ENCODE peak calls at places on chromosomes 1 and 21, in six cellular contexts. One of them, this sample, is unnamed.

GRCh38 chr1:192005976-192006375 is 152.3 kb upstream of the RGS18 start:
- DNase-seq in HCT116: no peak
- DNase-seq in IMR-90: no peak
- DNase-seq in MM.1S: peak
- DNase-seq in neural progenitor cell: no peak
- DNase-seq in DND-41: peak
- DNase-seq in this sample: no peak

GRCh38 chr1:85225624-85226380 is 25.0 kb upstream of the SYDE2 start:
- DNase-seq in HCT116: no peak
- DNase-seq in IMR-90: no peak
- DNase-seq in MM.1S: no peak
- DNase-seq in neural progenitor cell: no peak
- DNase-seq in DND-41: no peak
- DNase-seq in this sample: no peak

GRCh38 chr1:91806777-91807700 is 78.9 kb downstream of the TGFBR3 start:
- DNase-seq in HCT116: no peak
- DNase-seq in IMR-90: peak
- DNase-seq in MM.1S: no peak
- DNase-seq in neural progenitor cell: no peak
- DNase-seq in DND-41: no peak
- DNase-seq in this sample: no peak

GRCh38 chr1:165858364-165858823 is 31.0 kb downstream of the UCK2 start:
- DNase-seq in HCT116: no peak
- DNase-seq in IMR-90: no peak
- DNase-seq in MM.1S: no peak
- DNase-seq in neural progenitor cell: no peak
- DNase-seq in DND-41: no peak
- DNase-seq in this sample: no peak

GRCh38 chr1:159891275-159892157 is 8.4 kb downstream of the CFAP45 start:
- DNase-seq in HCT116: peak
- DNase-seq in IMR-90: peak
- DNase-seq in MM.1S: peak
- DNase-seq in neural progenitor cell: peak
- DNase-seq in DND-41: peak
- DNase-seq in this sample: peak

GRCh38 chr1:239912471-239912870 is 179.2 kb upstream of the FMN2 start:
- DNase-seq in HCT116: no peak
- DNase-seq in IMR-90: peak
- DNase-seq in MM.1S: peak
- DNase-seq in neural progenitor cell: no peak
- DNase-seq in DND-41: no peak
- DNase-seq in this sample: no peak

GRCh38 chr1:38005195-38006007 is at the start of gene FHL3:
- DNase-seq in HCT116: no peak
- DNase-seq in IMR-90: peak
- DNase-seq in MM.1S: no peak
- DNase-seq in neural progenitor cell: peak
- DNase-seq in DND-41: peak
- DNase-seq in this sample: no peak

GRCh38 chr1:15621975-15622374 is 4.7 kb downstream of the DDI2 start:
- DNase-seq in HCT116: no peak
- DNase-seq in IMR-90: no peak
- DNase-seq in MM.1S: no peak
- DNase-seq in neural progenitor cell: no peak
- DNase-seq in DND-41: no peak
- DNase-seq in this sample: no peak

GRCh38 chr1:2460203-2460602 is 15.9 kb upstream of the PLCH2 start:
- DNase-seq in HCT116: no peak
- DNase-seq in IMR-90: no peak
- DNase-seq in MM.1S: no peak
- DNase-seq in neural progenitor cell: no peak
- DNase-seq in DND-41: no peak
- DNase-seq in this sample: no peak

GRCh38 chr1:48803474-48803873 is 26.8 kb upstream of the BEND5 start:
- DNase-seq in HCT116: no peak
- DNase-seq in IMR-90: no peak
- DNase-seq in MM.1S: no peak
- DNase-seq in neural progenitor cell: no peak
- DNase-seq in DND-41: no peak
- DNase-seq in this sample: no peak

GRCh38 chr1:34362949-34363348 is 186.2 kb downstream of the C1orf94 start:
- DNase-seq in HCT116: no peak
- DNase-seq in IMR-90: no peak
- DNase-seq in MM.1S: no peak
- DNase-seq in neural progenitor cell: no peak
- DNase-seq in DND-41: no peak
- DNase-seq in this sample: no peak

GRCh38 chr1:198416276-198416675 is 124.2 kb downstream of the ATP6V1G3 start:
- DNase-seq in HCT116: no peak
- DNase-seq in IMR-90: peak
- DNase-seq in MM.1S: no peak
- DNase-seq in neural progenitor cell: peak
- DNase-seq in DND-41: no peak
- DNase-seq in this sample: no peak

GRCh38 chr1:221776495-221777413 is 34.9 kb upstream of the DUSP10 start:
- DNase-seq in HCT116: no peak
- DNase-seq in IMR-90: no peak
- DNase-seq in MM.1S: peak
- DNase-seq in neural progenitor cell: no peak
- DNase-seq in DND-41: no peak
- DNase-seq in this sample: no peak

GRCh38 chr1:1556505-1556904 is 16.1 kb upstream of the TMEM240 start:
- DNase-seq in HCT116: no peak
- DNase-seq in IMR-90: no peak
- DNase-seq in MM.1S: no peak
- DNase-seq in neural progenitor cell: no peak
- DNase-seq in DND-41: no peak
- DNase-seq in this sample: no peak

GRCh38 chr1:85884372-85885035 is 176.3 kb upstream of the ZNHIT6 start:
- DNase-seq in HCT116: no peak
- DNase-seq in IMR-90: peak
- DNase-seq in MM.1S: no peak
- DNase-seq in neural progenitor cell: peak
- DNase-seq in DND-41: no peak
- DNase-seq in this sample: no peak

GRCh38 chr21:41847066-41847804 is 31.9 kb downstream of the PRDM15 start:
- DNase-seq in HCT116: no peak
- DNase-seq in IMR-90: peak
- DNase-seq in MM.1S: no peak
- DNase-seq in neural progenitor cell: peak
- DNase-seq in DND-41: no peak
- DNase-seq in this sample: no peak

GRCh38 chr1:150089846-150090520 is 22.4 kb downstream of the VPS45 start:
- DNase-seq in HCT116: no peak
- DNase-seq in IMR-90: no peak
- DNase-seq in MM.1S: no peak
- DNase-seq in neural progenitor cell: no peak
- DNase-seq in DND-41: no peak
- DNase-seq in this sample: no peak

GRCh38 chr1:199242162-199242561 is 603.3 kb downstream of the PTPRC start:
- DNase-seq in HCT116: no peak
- DNase-seq in IMR-90: no peak
- DNase-seq in MM.1S: no peak
- DNase-seq in neural progenitor cell: no peak
- DNase-seq in DND-41: no peak
- DNase-seq in this sample: no peak

GRCh38 chr21:33360871-33361602 is 36.3 kb downstream of the IFNAR1 start:
- DNase-seq in HCT116: no peak
- DNase-seq in IMR-90: peak
- DNase-seq in MM.1S: peak
- DNase-seq in neural progenitor cell: peak
- DNase-seq in DND-41: peak
- DNase-seq in this sample: peak

DNA sequence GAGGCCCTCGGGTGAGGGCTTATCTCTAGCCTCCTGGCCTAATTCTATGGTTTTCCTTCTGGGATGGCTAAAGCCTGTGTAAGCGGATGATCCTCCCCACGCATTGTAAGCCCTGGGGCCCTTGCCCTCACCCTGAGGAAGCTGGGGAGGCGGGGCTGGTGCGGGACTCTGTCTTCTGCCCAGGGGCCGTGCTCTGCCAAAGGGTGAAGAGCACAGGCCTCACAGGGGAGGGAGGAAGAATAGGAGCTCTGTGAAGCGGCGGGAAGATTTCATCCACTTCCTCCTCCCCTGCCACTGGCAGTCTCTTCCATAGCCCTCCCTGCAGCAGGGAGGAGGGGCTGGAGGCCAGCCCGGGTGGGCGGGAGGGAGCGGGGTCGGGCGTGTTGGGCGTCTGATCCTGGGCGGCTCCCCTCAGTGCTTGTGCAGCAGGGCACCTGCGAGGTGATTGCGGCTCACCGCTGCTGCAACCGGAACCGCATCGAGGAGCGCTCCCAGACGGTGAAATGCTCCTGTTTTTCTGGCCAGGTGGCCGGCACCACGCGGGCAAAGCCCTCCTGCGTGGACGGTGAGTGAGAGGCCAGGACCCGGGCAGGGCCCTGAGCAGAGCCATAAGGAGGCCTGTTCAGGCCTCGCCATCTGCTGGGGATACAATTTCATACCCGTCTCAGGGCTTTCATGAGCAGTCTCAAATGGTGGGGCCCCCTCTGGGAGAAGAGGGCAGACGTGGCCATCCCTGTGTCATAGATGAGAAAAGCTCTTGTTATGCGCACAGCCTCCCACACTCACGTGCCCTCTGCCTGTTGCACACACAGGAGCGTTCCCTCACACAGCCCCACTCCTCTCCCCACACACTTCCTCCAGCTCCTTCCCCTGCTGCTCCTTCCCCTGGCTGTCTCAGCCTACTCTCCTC is 7.7 kb upstream of the PPM1J start:
- DNase-seq in HCT116: no peak
- DNase-seq in IMR-90: peak
- DNase-seq in MM.1S: no peak
- DNase-seq in neural progenitor cell: peak
- DNase-seq in DND-41: no peak
- DNase-seq in this sample: no peak
- H2AFZ ChIP-seq in HCT116: no peak
- H2AFZ ChIP-seq in IMR-90: peak
- H2AFZ ChIP-seq in MM.1S: no peak
- H2AFZ ChIP-seq in neural progenitor cell: peak
- H2AFZ ChIP-seq in DND-41: no peak
- H2AFZ ChIP-seq in this sample: peak

GRCh38 chr1:6384135-6384534 is 9.4 kb downstream of the ACOT7 start:
- DNase-seq in HCT116: no peak
- DNase-seq in IMR-90: no peak
- DNase-seq in MM.1S: no peak
- DNase-seq in neural progenitor cell: no peak
- DNase-seq in DND-41: no peak
- DNase-seq in this sample: no peak

GRCh38 chr1:6385673-6386191 is 7.8 kb downstream of the ACOT7 start:
- DNase-seq in HCT116: peak
- DNase-seq in IMR-90: peak
- DNase-seq in MM.1S: no peak
- DNase-seq in neural progenitor cell: peak
- DNase-seq in DND-41: no peak
- DNase-seq in this sample: peak

GRCh38 chr1:6386371-6386949 is 7.1 kb downstream of the ACOT7 start:
- DNase-seq in HCT116: peak
- DNase-seq in IMR-90: peak
- DNase-seq in MM.1S: no peak
- DNase-seq in neural progenitor cell: no peak
- DNase-seq in DND-41: no peak
- DNase-seq in this sample: peak

GRCh38 chr1:6389971-6390370 is 3.6 kb downstream of the ACOT7 start:
- DNase-seq in HCT116: no peak
- DNase-seq in IMR-90: no peak
- DNase-seq in MM.1S: no peak
- DNase-seq in neural progenitor cell: no peak
- DNase-seq in DND-41: no peak
- DNase-seq in this sample: peak

DNA sequence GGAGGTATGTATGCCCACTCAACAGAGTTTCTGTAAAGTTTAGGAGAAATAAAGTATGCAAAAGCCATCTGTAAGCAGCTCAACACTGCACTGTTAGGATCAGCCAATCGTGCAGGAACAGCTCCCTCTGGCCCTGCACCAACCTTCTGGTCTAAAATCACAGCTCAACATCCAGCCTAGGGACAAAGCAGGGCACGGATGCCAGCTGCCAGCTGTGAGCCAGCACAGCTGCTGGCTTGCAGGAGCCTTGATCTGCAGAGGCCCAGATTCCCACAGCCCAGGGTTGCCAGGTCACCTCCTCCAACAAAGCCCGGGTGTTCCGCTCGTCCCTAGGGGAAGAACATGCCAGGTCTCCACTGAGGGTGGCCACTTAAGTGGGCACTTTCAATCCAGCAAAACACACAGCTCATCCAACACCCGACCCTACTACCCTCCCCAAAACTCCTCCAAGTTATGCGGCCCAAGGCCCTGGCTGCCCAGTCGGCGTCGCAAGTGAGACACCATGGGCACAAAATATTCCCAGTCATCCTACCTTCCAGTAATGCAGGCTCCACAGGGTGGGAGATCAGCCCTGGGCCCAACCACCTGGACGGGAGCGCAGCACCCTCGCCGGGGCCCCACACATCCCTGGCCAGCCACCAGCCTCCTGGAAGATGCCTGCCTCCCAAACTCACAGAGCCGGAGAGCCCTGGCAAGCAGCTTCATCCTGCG is 8.4 kb downstream of the ACOT7 start:
- DNase-seq in HCT116: no peak
- DNase-seq in IMR-90: no peak
- DNase-seq in MM.1S: no peak
- DNase-seq in neural progenitor cell: no peak
- DNase-seq in DND-41: no peak
- DNase-seq in this sample: peak
- H3K9ac ChIP-seq in HCT116: peak
- H3K9ac ChIP-seq in IMR-90: no peak
- H3K9ac ChIP-seq in MM.1S: no peak
- H3K9ac ChIP-seq in neural progenitor cell: no peak
- H3K9ac ChIP-seq in DND-41: no peak
- H3K9ac ChIP-seq in this sample: peak

GRCh38 chr1:51512120-51512519 is 6.9 kb downstream of the EPS15 start:
- DNase-seq in HCT116: no peak
- DNase-seq in IMR-90: no peak
- DNase-seq in MM.1S: peak
- DNase-seq in neural progenitor cell: no peak
- DNase-seq in DND-41: no peak
- DNase-seq in this sample: no peak
- H3K4me2 ChIP-seq in HCT116: no peak
- H3K4me2 ChIP-seq in IMR-90: no peak
- H3K4me2 ChIP-seq in MM.1S: peak
- H3K4me2 ChIP-seq in neural progenitor cell: no peak
- H3K4me2 ChIP-seq in DND-41: no peak
- H3K4me2 ChIP-seq in this sample: no peak

GRCh38 chr1:147722114-147722513 is 38.3 kb downstream of the GJA5 start:
- DNase-seq in HCT116: no peak
- DNase-seq in IMR-90: no peak
- DNase-seq in MM.1S: no peak
- DNase-seq in neural progenitor cell: peak
- DNase-seq in DND-41: no peak
- DNase-seq in this sample: no peak

GRCh38 chr1:147725685-147726084 is 34.7 kb downstream of the GJA5 start:
- DNase-seq in HCT116: no peak
- DNase-seq in IMR-90: no peak
- DNase-seq in MM.1S: no peak
- DNase-seq in neural progenitor cell: no peak
- DNase-seq in DND-41: no peak
- DNase-seq in this sample: no peak

GRCh38 chr1:147723691-147724323 is 36.6 kb downstream of the GJA5 start:
- DNase-seq in HCT116: peak
- DNase-seq in IMR-90: no peak
- DNase-seq in MM.1S: peak
- DNase-seq in neural progenitor cell: peak
- DNase-seq in DND-41: no peak
- DNase-seq in this sample: peak

GRCh38 chr1:147721711-147722110 is 38.7 kb downstream of the GJA5 start:
- DNase-seq in HCT116: no peak
- DNase-seq in IMR-90: no peak
- DNase-seq in MM.1S: no peak
- DNase-seq in neural progenitor cell: no peak
- DNase-seq in DND-41: no peak
- DNase-seq in this sample: peak

GRCh38 chr1:147726161-147726560 is 34.2 kb downstream of the GJA5 start:
- DNase-seq in HCT116: no peak
- DNase-seq in IMR-90: no peak
- DNase-seq in MM.1S: no peak
- DNase-seq in neural progenitor cell: peak
- DNase-seq in DND-41: no peak
- DNase-seq in this sample: no peak
- H2AFZ ChIP-seq in HCT116: no peak
- H2AFZ ChIP-seq in IMR-90: no peak
- H2AFZ ChIP-seq in MM.1S: no peak
- H2AFZ ChIP-seq in neural progenitor cell: peak
- H2AFZ ChIP-seq in DND-41: no peak
- H2AFZ ChIP-seq in this sample: no peak